ENCODE peak calls at places on chromosomes 5 and 9, in seven cellular contexts. P is iPS-NIHi11; V is CD4-positive, CD25-positive, alpha-beta regulatory T cell; E is stimulated activated CD4-positive, alpha-beta T cell treated with anti-CD3 and anti-CD28 coated beads, Interleukin-15, amount 100 ng/mL, for 48 hours; C is NCI-H748 treated with DMSO at 0.1 percent for 48 hours; I is colonic mucosa; S is HuH-7.5. G is an unnamed sample.

GRCh38 chr5:103620851-103621547 is 58.4 kb upstream of the NUDT12 start:
- DNase-seq in P (no peak), E (no peak), V (no peak), I (no peak), C (no peak), S (no peak), G (no peak)

GRCh38 chr5:23139338-23140171 is 286.4 kb upstream of the CDH12 start:
- DNase-seq in S (no peak), V (no peak), E (no peak), C (peak), I (no peak), P (peak), G (peak)

GRCh38 chr5:172010278-172010677 is 3.8 kb upstream of the FBXW11 start:
- DNase-seq in E (no peak), P (no peak), S (no peak), V (no peak), I (no peak), C (no peak), G (peak)

GRCh38 chr5:14322437-14323187 is 179.5 kb downstream of the TRIO start:
- DNase-seq in E (no peak), P (no peak), V (no peak), S (no peak), C (no peak), I (no peak), G (no peak)

GRCh38 chr9:109745335-109746283 is 34.4 kb upstream of the PALM2AKAP2 start:
- DNase-seq in P (peak), E (no peak), V (no peak), I (peak), S (no peak), C (no peak), G (peak)

GRCh38 chr9:5518937-5519319 is 8.6 kb downstream of the PDCD1LG2 start:
- DNase-seq in C (no peak), P (no peak), I (no peak), E (peak), V (no peak), S (no peak), G (no peak)

GRCh38 chr9:127370651-127371648 is 26.0 kb upstream of the SLC2A8 start:
- DNase-seq in S (no peak), I (no peak), P (no peak), V (no peak), E (no peak), C (no peak), G (no peak)

GRCh38 chr5:149442563-149443182 is 63.6 kb upstream of the IL17B start:
- DNase-seq in P (peak), I (peak), V (peak), S (peak), C (peak), E (peak), G (peak)

GRCh38 chr5:143143973-143144372 is 259.5 kb downstream of the NR3C1 start:
- DNase-seq in C (no peak), P (no peak), I (no peak), E (no peak), V (no peak), S (no peak), G (no peak)

GRCh38 chr9:26975728-26976707 is 19.8 kb downstream of the IFT74 start:
- DNase-seq in I (peak), C (no peak), S (no peak), E (no peak), P (no peak), V (no peak), G (peak)

GRCh38 chr5:15737882-15738677 is 238.1 kb downstream of the FBXL7 start:
- DNase-seq in S (no peak), E (no peak), C (no peak), P (no peak), V (no peak), I (no peak), G (no peak)

GRCh38 chr9:122402403-122403268 is 31.8 kb downstream of the PTGS1 start:
- DNase-seq in P (no peak), E (peak), I (no peak), C (no peak), S (no peak), V (no peak), G (peak)

GRCh38 chr9:137804908-137805356 is 72.7 kb upstream of the CACNA1B start:
- DNase-seq in E (no peak), C (no peak), P (no peak), I (no peak), S (no peak), V (no peak), G (no peak)

GRCh38 chr5:56910123-56910951 is 941 bp downstream of the SETD9 start:
- DNase-seq in V (peak), S (no peak), E (peak), P (no peak), C (peak), I (peak), G (peak)

GRCh38 chr9:109796081-109796480 is 16.1 kb downstream of the PALM2AKAP2 start:
- DNase-seq in S (no peak), C (no peak), I (no peak), E (no peak), P (no peak), V (no peak), G (no peak)

GRCh38 chr5:107605596-107606125 is 65.1 kb downstream of the EFNA5 start:
- DNase-seq in P (no peak), V (no peak), I (no peak), S (no peak), E (no peak), C (no peak), G (no peak)

GRCh38 chr9:113973963-113974413 is 97.9 kb downstream of the ZNF618 start:
- DNase-seq in E (no peak), V (no peak), C (no peak), P (no peak), S (no peak), I (no peak), G (no peak)

GRCh38 chr5:133227082-133227481 is 175.3 kb downstream of the HSPA4 start:
- DNase-seq in V (no peak), C (no peak), S (no peak), P (no peak), I (no peak), E (no peak), G (no peak)

GRCh38 chr9:36486933-36487481 is 85.7 kb upstream of the MELK start:
- DNase-seq in V (peak), P (peak), I (peak), C (no peak), E (peak), S (peak), G (peak)